ENCODE peak calls at places on chromosomes 6 and 20, in ten cellular contexts. Y is ovary, W is body of pancreas, R is tibial nerve, O is uterus, A is spleen, V is HCT116, T is right lobe of liver, X is breast epithelium, L is stomach. E is an unnamed sample. For H3K36me3, the result is how much of the 10 kb centered on the place peaks cover.

GRCh38 chr20:31916724-31917123 is 35.1 kb downstream of the PDRG1 start:
- DNase-seq in Y (no peak), W (no peak), R (no peak), O (no peak), A (no peak), V (no peak), T (no peak), X (no peak), L (no peak), E (no peak)

GRCh38 chr20:22682381-22682780 is 98.0 kb upstream of the FOXA2 start:
- DNase-seq in Y (no peak), W (no peak), R (no peak), O (no peak), A (no peak), V (no peak), T (no peak), X (no peak), L (no peak), E (no peak)

GRCh38 chr20:12201289-12201991 is 283.7 kb downstream of the BTBD3 start:
- DNase-seq in Y (no peak), W (no peak), R (no peak), O (no peak), A (no peak), V (no peak), T (no peak), X (no peak), L (no peak), E (no peak)

GRCh38 chr6:95087394-95088097 is 489.8 kb upstream of the MANEA start:
- DNase-seq in Y (no peak), W (peak), R (no peak), O (no peak), A (no peak), V (peak), T (no peak), X (no peak), L (no peak), E (no peak)

GRCh38 chr6:143621876-143622605 is 55.7 kb upstream of the PHACTR2 start:
- DNase-seq in Y (no peak), W (no peak), R (no peak), O (no peak), A (no peak), V (no peak), T (no peak), X (no peak), L (no peak), E (no peak)

GRCh38 chr20:48738399-48739304 is 89.1 kb downstream of the PREX1 start:
- DNase-seq in Y (no peak), W (no peak), R (no peak), O (no peak), A (no peak), V (no peak), T (no peak), X (no peak), L (no peak), E (no peak)

GRCh38 chr6:149560736-149561135 is 5.4 kb upstream of the GINM1 start:
- DNase-seq in Y (no peak), W (no peak), R (no peak), O (no peak), A (no peak), V (peak), T (no peak), X (no peak), L (no peak), E (no peak)

GRCh38 chr6:6885521-6886088 is 222.2 kb upstream of the RREB1 start:
- DNase-seq in Y (no peak), W (peak), R (peak), O (no peak), A (peak), V (no peak), T (peak), X (no peak), L (peak), E (peak)

GRCh38 chr6:157644043-157644810 is 178.8 kb upstream of the SNX9 start:
- DNase-seq in Y (no peak), W (no peak), R (no peak), O (no peak), A (no peak), V (no peak), T (no peak), X (no peak), L (no peak), E (no peak)

GRCh38 chr6:32622545-32623401 is 14.4 kb upstream of the HLA-DQA1 start:
- DNase-seq in Y (peak), W (no peak), R (no peak), O (no peak), A (peak), V (no peak), T (no peak), X (no peak), L (no peak), E (peak)

GRCh38 chr6:30725713-30726505 is 5.8 kb downstream of the TUBB start:
- DNase-seq in Y (no peak), W (no peak), R (no peak), O (no peak), A (peak), V (no peak), T (peak), X (no peak), L (no peak), E (no peak)

GRCh38 chr6:28885149-28885738 is 38.5 kb downstream of the TRIM27 start:
- DNase-seq in Y (no peak), W (no peak), R (no peak), O (no peak), A (no peak), V (no peak), T (no peak), X (no peak), L (no peak), E (no peak)

GRCh38 chr6:37102299-37103168 is 67.4 kb upstream of the PIM1 start:
- DNase-seq in Y (peak), W (peak), R (peak), O (peak), A (peak), V (peak), T (peak), X (peak), L (peak), E (peak)

GRCh38 chr6:34249469-34250370 is 914 bp upstream of the SMIM29 start:
- DNase-seq in Y (no peak), W (no peak), R (no peak), O (no peak), A (peak), V (no peak), T (no peak), X (no peak), L (no peak), E (no peak)

GRCh38 chr6:149941583-149942460 is at the start of gene ULBP2:
- DNase-seq in Y (peak), W (peak), R (no peak), O (peak), A (peak), V (peak), T (peak), X (peak), L (peak), E (peak)

GRCh38 chr6:15504581-15505350 is 158.1 kb downstream of the DTNBP1 start:
- DNase-seq in Y (peak), W (peak), R (peak), O (peak), A (peak), V (no peak), T (peak), X (peak), L (peak), E (peak)

GRCh38 chr6:170147832-170148708 is 142.8 kb downstream of the DLL1 start:
- DNase-seq in Y (no peak), W (no peak), R (no peak), O (no peak), A (peak), V (no peak), T (peak), X (peak), L (no peak), E (peak)

GRCh38 chr6:166955121-166955864 is 1.1 kb downstream of the RNASET2 start:
- DNase-seq in Y (peak), W (peak), R (no peak), O (no peak), A (peak), V (no peak), T (peak), X (no peak), L (peak), E (peak)

GRCh38 chr20:38894091-38894847 is 31.9 kb upstream of the FAM83D start:
- DNase-seq in Y (no peak), W (peak), R (no peak), O (no peak), A (no peak), V (no peak), T (no peak), X (no peak), L (no peak), E (peak)

GRCh38 chr20:62964700-62965099 is 12.2 kb downstream of the SLC17A9 start:
- DNase-seq in Y (no peak), W (no peak), R (no peak), O (no peak), A (peak), V (no peak), T (peak), X (no peak), L (no peak), E (no peak)
- H3K36me3 ChIP-seq in Y (under half), W (under half), R (under half), O (under half), A (half or more), V (under half), T (under half), X (under half), L (under half), E (under half)

GRCh38 chr6:25753079-25753478 is 1.5 kb upstream of the SLC17A4 start:
- DNase-seq in Y (no peak), W (no peak), R (no peak), O (no peak), A (no peak), V (no peak), T (no peak), X (no peak), L (no peak), E (no peak)

GRCh38 chr6:25757936-25758642 is 3.5 kb downstream of the SLC17A4 start:
- DNase-seq in Y (no peak), W (no peak), R (no peak), O (no peak), A (no peak), V (no peak), T (no peak), X (no peak), L (no peak), E (no peak)

GRCh38 chr6:25755496-25755895 is 954 bp downstream of the SLC17A4 start:
- DNase-seq in Y (no peak), W (no peak), R (no peak), O (no peak), A (no peak), V (no peak), T (no peak), X (no peak), L (no peak), E (no peak)

GRCh38 chr6:25756382-25757354 is 2.1 kb downstream of the SLC17A4 start:
- DNase-seq in Y (no peak), W (no peak), R (no peak), O (no peak), A (no peak), V (no peak), T (peak), X (no peak), L (no peak), E (no peak)

GRCh38 chr6:25754508-25754907 is at the start of gene SLC17A4:
- DNase-seq in Y (no peak), W (no peak), R (no peak), O (no peak), A (no peak), V (no peak), T (no peak), X (no peak), L (no peak), E (no peak)
- H3K27ac ChIP-seq in Y (no peak), W (peak), R (no peak), O (no peak), A (no peak), V (no peak), T (peak), X (no peak), L (no peak), E (no peak)

GRCh38 chr6:17311595-17312311 is 30.6 kb downstream of the RBM24 start:
- DNase-seq in Y (no peak), W (peak), R (no peak), O (no peak), A (no peak), V (no peak), T (peak), X (no peak), L (no peak), E (peak)
- TF ChIP-seq POLR2A in Y (no peak), W (no peak), R (no peak), O (no peak), A (no peak), V (no peak), T (peak), X (no peak), L (no peak), E (peak)

DNA sequence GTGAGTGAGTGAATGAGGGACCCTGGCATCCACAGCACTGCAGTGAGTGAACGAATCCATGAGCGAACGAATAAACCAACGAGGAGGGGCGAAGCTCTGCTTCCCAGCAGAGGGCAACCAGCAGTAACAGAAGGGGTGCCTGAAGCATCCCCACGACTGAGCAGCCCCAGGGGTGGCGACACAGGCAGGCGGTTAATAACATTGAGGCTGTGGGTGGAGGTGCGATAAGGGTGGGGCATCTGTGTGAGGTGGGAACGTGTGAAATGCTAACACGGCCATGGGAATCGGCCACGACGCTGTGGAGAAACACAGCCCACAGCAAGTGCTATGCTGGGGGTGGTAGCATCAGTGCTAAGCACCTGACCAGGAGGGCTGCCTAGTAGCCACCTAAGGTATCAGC is 75.9 kb downstream of the TAF4 start:
- DNase-seq in Y (no peak), W (no peak), R (no peak), O (no peak), A (no peak), V (no peak), T (no peak), X (no peak), L (no peak), E (no peak)
- H3K36me3 ChIP-seq in Y (under half), W (under half), R (under half), O (under half), A (half or more), V (under half), T (under half), X (under half), L (under half), E (under half)

GRCh38 chr6:47137073-47137472 is 94.9 kb upstream of the ADGRF1 start:
- DNase-seq in Y (no peak), W (no peak), R (no peak), O (no peak), A (no peak), V (no peak), T (no peak), X (no peak), L (no peak), E (no peak)

GRCh38 chr6:47135772-47136171 is 93.6 kb upstream of the ADGRF1 start:
- DNase-seq in Y (no peak), W (peak), R (no peak), O (no peak), A (no peak), V (peak), T (no peak), X (no peak), L (no peak), E (no peak)

GRCh38 chr6:47132724-47133123 is 90.6 kb upstream of the ADGRF1 start:
- DNase-seq in Y (no peak), W (no peak), R (no peak), O (no peak), A (no peak), V (no peak), T (no peak), X (no peak), L (no peak), E (no peak)

GRCh38 chr6:47133230-47134000 is 91.3 kb upstream of the ADGRF1 start:
- DNase-seq in Y (no peak), W (no peak), R (no peak), O (no peak), A (no peak), V (no peak), T (no peak), X (no peak), L (no peak), E (no peak)

GRCh38 chr6:47134476-47135189 is 92.5 kb upstream of the ADGRF1 start:
- DNase-seq in Y (no peak), W (peak), R (no peak), O (no peak), A (no peak), V (peak), T (no peak), X (no peak), L (no peak), E (no peak)
- H3K27ac ChIP-seq in Y (no peak), W (peak), R (no peak), O (peak), A (no peak), V (peak), T (no peak), X (no peak), L (peak), E (no peak)

GRCh38 chr6:107574856-107575255 is 84.9 kb downstream of the SOBP start:
- DNase-seq in Y (no peak), W (no peak), R (no peak), O (no peak), A (no peak), V (no peak), T (no peak), X (no peak), L (no peak), E (no peak)
- TF ChIP-seq POLR2A in Y (no peak), W (no peak), R (no peak), O (no peak), A (no peak), V (no peak), T (no peak), X (no peak), L (no peak), E (no peak)

DNA sequence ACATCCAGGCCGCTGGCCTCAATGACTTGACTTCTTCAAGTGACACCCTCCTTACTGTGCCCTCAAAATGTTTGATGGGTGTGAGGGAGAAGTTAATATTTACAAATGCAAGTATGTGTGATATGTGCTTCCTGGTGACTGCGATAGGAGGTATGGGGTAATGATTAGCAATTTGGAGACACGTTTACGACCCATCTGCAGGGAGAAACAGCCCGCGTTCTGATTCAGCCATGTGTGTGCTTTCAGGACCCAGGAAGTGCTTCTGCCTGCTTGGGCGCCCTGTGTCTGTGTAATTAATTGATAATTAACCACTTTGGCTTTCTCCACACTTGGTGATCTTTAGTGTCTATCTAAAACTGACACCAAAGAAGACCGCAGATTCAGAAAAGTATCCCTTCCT is 25.0 kb downstream of the SIRPA start:
- DNase-seq in Y (no peak), W (peak), R (no peak), O (no peak), A (no peak), V (no peak), T (no peak), X (no peak), L (no peak), E (no peak)
- H3K36me3 ChIP-seq in Y (under half), W (under half), R (under half), O (under half), A (half or more), V (under half), T (under half), X (under half), L (under half), E (under half)

DNA sequence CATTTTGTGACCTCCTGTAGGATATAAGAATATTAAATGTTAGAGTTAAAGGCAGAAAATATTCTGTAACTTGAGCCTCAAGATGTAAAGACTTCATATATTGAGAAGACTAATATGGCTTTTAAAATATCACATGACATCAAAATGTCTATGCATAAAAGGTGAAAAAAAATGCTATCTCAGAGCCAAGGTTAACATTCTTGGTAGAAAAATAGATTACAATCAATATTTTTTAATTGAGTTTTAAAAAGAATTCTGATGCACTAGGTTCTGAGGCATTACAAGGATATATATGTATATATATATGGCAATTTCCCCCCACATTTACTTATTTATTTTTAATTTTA is 46.2 kb upstream of the RAB23 start:
- DNase-seq in Y (no peak), W (no peak), R (no peak), O (no peak), A (no peak), V (no peak), T (no peak), X (no peak), L (no peak), E (no peak)
- H3K27ac ChIP-seq in Y (no peak), W (no peak), R (no peak), O (peak), A (no peak), V (no peak), T (no peak), X (no peak), L (no peak), E (no peak)

GRCh38 chr20:35092524-35093244 is at the start of gene TRPC4AP:
- DNase-seq in Y (peak), W (peak), R (peak), O (peak), A (peak), V (peak), T (peak), X (peak), L (peak), E (peak)
- TF ChIP-seq POLR2A in Y (peak), W (peak), R (peak), O (peak), A (peak), V (peak), T (peak), X (no peak), L (no peak), E (peak)